ENCODE peak calls at places on chromosomes 5 and 9, in seven cellular contexts. P, G, D, U, I, E and T are unnamed samples.

GRCh38 chr5:67773439-67773988 is 442.0 kb upstream of the PIK3R1 start:
- DNase-seq in P (peak; percentile 50), G (peak; percentile 92), D (no peak), U (no peak), I (no peak), E (no peak), T (no peak)

GRCh38 chr9:68895741-68896478 is 118.0 kb downstream of the PRKACG start:
- DNase-seq in P (no peak), G (no peak), D (no peak), U (no peak), I (peak; percentile 69), E (no peak), T (no peak)

GRCh38 chr9:136684339-136684738 is 2.9 kb downstream of the AGPAT2 start:
- DNase-seq in P (no peak), G (no peak), D (no peak), U (no peak), I (no peak), E (no peak), T (no peak)

GRCh38 chr5:65867509-65868195 is 58.7 kb upstream of the ERBIN start:
- DNase-seq in P (no peak), G (peak; percentile 58), D (no peak), U (no peak), I (no peak), E (no peak), T (no peak)

GRCh38 chr9:115333671-115334070 is 215.7 kb upstream of the TNC start:
- DNase-seq in P (no peak), G (no peak), D (no peak), U (no peak), I (no peak), E (no peak), T (no peak)

GRCh38 chr9:70046274-70047070 is 2.8 kb downstream of the MAMDC2 start:
- DNase-seq in P (no peak), G (no peak), D (peak; percentile 44), U (no peak), I (no peak), E (no peak), T (no peak)

GRCh38 chr5:127068771-127069330 is 4.5 kb downstream of the C5orf63 start:
- DNase-seq in P (no peak), G (no peak), D (no peak), U (peak; percentile 21), I (no peak), E (no peak), T (no peak)

GRCh38 chr9:121373401-121373769 is 3.3 kb upstream of the STOM start:
- DNase-seq in P (no peak), G (no peak), D (no peak), U (no peak), I (no peak), E (no peak), T (no peak)

GRCh38 chr9:129998491-129999122 is 44.4 kb downstream of the FNBP1 start:
- DNase-seq in P (no peak), G (no peak), D (no peak), U (no peak), I (no peak), E (peak; percentile 49), T (no peak)

GRCh38 chr5:149447373-149448367 is 68.6 kb upstream of the IL17B start:
- DNase-seq in P (no peak), G (no peak), D (no peak), U (no peak), I (no peak), E (no peak), T (no peak)

GRCh38 chr5:27124590-27124989 is 86.2 kb upstream of the CDH9 start:
- DNase-seq in P (no peak), G (peak; percentile 20), D (no peak), U (peak; percentile 20), I (no peak), E (peak; percentile 45), T (peak; percentile 41)

GRCh38 chr9:128696923-128697707 is 5.2 kb upstream of the PKN3 start:
- DNase-seq in P (no peak), G (no peak), D (no peak), U (no peak), I (no peak), E (no peak), T (no peak)

GRCh38 chr9:124448019-124448418 is 2.2 kb upstream of the ADGRD2 start:
- DNase-seq in P (no peak), G (no peak), D (no peak), U (no peak), I (no peak), E (no peak), T (no peak)

GRCh38 chr5:67350600-67351315 is 154.2 kb upstream of the CD180 start:
- DNase-seq in P (no peak), G (no peak), D (no peak), U (no peak), I (no peak), E (peak; percentile 26), T (no peak)

GRCh38 chr9:89422151-89422918 is 75.6 kb downstream of the SEMA4D start:
- DNase-seq in P (no peak), G (no peak), D (no peak), U (no peak), I (no peak), E (no peak), T (no peak)

GRCh38 chr5:176389114-176389768 is 690 bp downstream of the HIGD2A start:
- DNase-seq in P (no peak), G (no peak), D (no peak), U (no peak), I (no peak), E (peak; percentile 95), T (no peak)

GRCh38 chr5:141349917-141350619 is at the start of gene PCDHGB1:
- DNase-seq in P (no peak), G (peak; percentile 75), D (peak; percentile 83), U (peak; percentile 75), I (no peak), E (peak; percentile 63), T (peak; percentile 95)
- TF ChIP-seq JUND in P (no peak), G (no peak), D (no peak), U (no peak), I (no peak), E (no peak), T (no peak)

DNA sequence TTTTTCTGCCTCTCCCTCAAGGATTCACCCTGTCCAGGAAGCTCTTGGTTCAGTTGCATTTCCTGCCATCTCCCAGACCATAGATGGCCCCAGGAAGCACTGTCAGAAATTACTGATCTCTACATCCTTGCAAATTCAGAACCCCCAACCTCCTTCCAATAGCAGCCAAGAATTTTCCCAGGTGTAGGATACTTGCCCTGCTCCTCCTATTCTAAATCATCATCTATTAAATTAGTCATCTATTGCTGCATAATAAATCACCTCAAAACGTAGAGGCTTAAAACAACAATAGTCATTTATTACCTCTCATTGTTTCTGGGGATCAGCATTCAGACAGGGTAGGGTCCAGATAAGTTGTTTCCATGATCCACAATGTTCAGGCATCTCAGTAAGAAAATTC is 26.1 kb upstream of the ADRA1B start:
- DNase-seq in P (no peak), G (no peak), D (no peak), U (no peak), I (no peak), E (no peak), T (no peak)
- TF ChIP-seq JUND in P (no peak), G (no peak), D (no peak), U (no peak), I (no peak), E (no peak), T (no peak)

DNA sequence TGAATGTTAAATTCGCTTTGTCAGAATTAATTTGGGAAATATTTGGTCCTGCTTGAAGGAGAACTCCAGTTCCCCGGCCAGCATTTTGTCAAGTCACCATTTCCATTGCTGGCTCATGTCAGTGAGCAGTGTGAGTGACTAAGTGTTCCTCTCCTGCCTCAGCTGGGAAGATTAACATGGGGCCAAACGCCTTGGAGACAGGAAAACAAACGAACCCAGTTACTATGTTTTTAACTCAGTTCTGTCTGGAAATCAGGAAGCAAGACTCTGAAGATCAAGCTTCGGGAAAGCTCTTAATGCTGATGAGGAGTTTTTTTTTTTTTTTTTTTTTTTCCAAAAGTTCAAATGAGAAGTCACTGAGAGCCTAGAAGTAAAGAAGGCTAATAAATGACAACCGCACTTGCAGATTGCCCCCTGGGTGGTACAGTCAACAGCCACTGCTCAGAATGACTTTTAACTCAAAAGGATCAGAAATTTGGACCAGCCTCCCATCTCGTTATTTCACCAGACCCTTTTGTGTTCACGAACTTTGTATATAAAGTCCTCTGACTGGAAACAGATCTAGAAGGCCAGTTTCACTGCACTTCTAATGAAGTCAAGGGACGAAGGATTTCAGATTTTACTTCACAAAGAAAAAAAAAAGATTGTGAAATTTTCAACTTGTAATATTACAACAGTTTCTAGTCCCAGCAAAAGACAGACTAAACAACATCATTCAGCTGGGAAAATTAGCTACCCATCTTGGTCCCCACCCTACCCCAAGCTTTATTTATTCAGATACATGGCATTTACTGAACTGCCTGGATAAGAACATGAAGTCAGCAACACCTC is 121.3 kb downstream of the LHFPL2 start:
- DNase-seq in P (no peak), G (no peak), D (no peak), U (peak; percentile 82), I (no peak), E (no peak), T (no peak)
- TF ChIP-seq JUND in P (no peak), G (no peak), D (no peak), U (peak; percentile 80), I (no peak), E (no peak), T (no peak)

DNA sequence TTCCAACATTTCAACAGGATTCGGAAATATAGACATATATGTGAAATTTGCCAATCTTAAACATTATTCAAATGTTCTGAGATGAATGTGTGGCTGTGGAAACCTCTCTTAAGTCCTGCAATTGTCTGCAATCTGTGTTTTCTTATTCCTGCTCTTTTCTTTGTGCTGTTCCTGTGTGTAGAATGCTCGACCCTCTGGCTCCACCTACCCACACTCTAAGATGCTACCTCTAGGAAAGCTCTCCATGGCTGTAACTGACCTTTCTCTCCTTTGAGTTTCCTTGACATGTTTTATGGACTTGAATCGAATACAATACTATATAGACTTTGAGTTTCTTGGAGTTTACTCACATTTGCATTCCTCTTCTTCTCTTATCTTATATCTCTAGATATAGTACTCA is 120.6 kb upstream of the ASTN2 start:
- DNase-seq in P (no peak), G (no peak), D (no peak), U (no peak), I (no peak), E (no peak), T (no peak)
- TF ChIP-seq JUND in P (no peak), G (no peak), D (no peak), U (no peak), I (no peak), E (no peak), T (no peak)